ENCODE peak calls at places on chromosomes 7 and 10, in eight cellular contexts. X is OCI-LY7, F is PC-3, L is HCT116, A is neural progenitor cell, R is GM23338, J is SK-N-SH, U is MM.1S. B is an unnamed sample.
A peak's percentile ranks its signal among the peaks of the same experiment; 100 is the strongest.

GRCh38 chr10:14093735-14094484 is 236.8 kb downstream of the FRMD4A start:
- DNase-seq in L (no peak), J (peak; percentile 52), X (no peak), F (peak; percentile 43), A (peak; percentile 68), R (peak; percentile 84), U (no peak), B (peak; percentile 30)

GRCh38 chr10:69864321-69864720 is 62.6 kb downstream of the COL13A1 start:
- DNase-seq in F (peak; percentile 100), U (no peak), X (no peak), J (no peak), L (peak; percentile 66), R (no peak), A (no peak), B (no peak)

GRCh38 chr10:125043824-125044658 is 102.1 kb downstream of the ZRANB1 start:
- DNase-seq in X (no peak), R (no peak), A (no peak), L (no peak), F (no peak), J (no peak), U (no peak), B (no peak)

GRCh38 chr10:76086571-76087260 is 655.3 kb downstream of the LRMDA start:
- DNase-seq in R (peak; percentile 72), U (no peak), L (no peak), F (peak; percentile 98), A (peak; percentile 28), X (no peak), J (peak; percentile 19), B (peak; percentile 71)

GRCh38 chr7:82413237-82413636 is 30.3 kb downstream of the CACNA2D1 start:
- DNase-seq in X (no peak), F (no peak), L (no peak), J (no peak), U (no peak), A (no peak), R (peak; percentile 21), B (no peak)

GRCh38 chr7:35647171-35647574 is 47.8 kb downstream of the HERPUD2 start:
- DNase-seq in R (peak; percentile 57), X (no peak), A (peak; percentile 74), J (peak; percentile 51), U (peak; percentile 19), F (no peak), L (no peak), B (peak; percentile 66)

GRCh38 chr10:125591846-125592245 is 91.1 kb downstream of the TEX36 start:
- DNase-seq in J (no peak), X (no peak), U (no peak), F (no peak), R (no peak), A (no peak), L (no peak), B (no peak)

GRCh38 chr10:78025685-78026364 is 3.5 kb downstream of the POLR3A start:
- DNase-seq in R (no peak), U (no peak), X (no peak), A (no peak), L (no peak), F (peak; percentile 100), J (no peak), B (no peak)

GRCh38 chr7:112188257-112188656 is 17.9 kb downstream of the DOCK4 start:
- DNase-seq in J (no peak), A (no peak), U (peak; percentile 67), F (no peak), R (no peak), X (no peak), L (no peak), B (no peak)

GRCh38 chr10:29554660-29555059 is 80.1 kb downstream of the SVIL start:
- DNase-seq in A (peak; percentile 33), F (peak; percentile 17), X (no peak), R (peak; percentile 49), J (no peak), U (no peak), L (no peak), B (no peak)

GRCh38 chr7:45033261-45033930 is 33.4 kb downstream of the CCM2 start:
- DNase-seq in J (peak; percentile 34), U (no peak), L (no peak), A (no peak), F (peak; percentile 10), X (no peak), R (no peak), B (no peak)

GRCh38 chr7:26735976-26736600 is 128.3 kb downstream of the SKAP2 start:
- DNase-seq in F (no peak), A (no peak), R (peak; percentile 61), X (no peak), L (no peak), U (no peak), J (no peak), B (no peak)

GRCh38 chr10:58351616-58352578 is 17.1 kb downstream of the UBE2D1 start:
- DNase-seq in R (no peak), J (no peak), A (no peak), U (no peak), X (no peak), L (no peak), F (peak; percentile 2), B (no peak)

GRCh38 chr10:97028126-97028831 is 157.5 kb downstream of the SLIT1 start:
- DNase-seq in R (no peak), U (no peak), X (no peak), J (no peak), F (peak; percentile 59), A (no peak), L (no peak), B (no peak)

GRCh38 chr7:51045319-51046102 is 262.8 kb upstream of the GRB10 start:
- DNase-seq in X (no peak), F (peak; percentile 97), U (no peak), L (peak; percentile 63), R (no peak), A (no peak), J (no peak), B (peak; percentile 62)

GRCh38 chr7:77439572-77439971 is 23.4 kb upstream of the GSAP start:
- DNase-seq in X (no peak), R (peak; percentile 20), U (no peak), A (peak; percentile 23), L (no peak), F (peak; percentile 65), J (peak; percentile 30), B (peak; percentile 40)
- TF ChIP-seq CTCF in X (no peak), R (peak; percentile 28), U (no peak), A (peak; percentile 19), L (peak; percentile 34), F (peak; percentile 70), J (peak; percentile 30), B (peak; percentile 37)

DNA sequence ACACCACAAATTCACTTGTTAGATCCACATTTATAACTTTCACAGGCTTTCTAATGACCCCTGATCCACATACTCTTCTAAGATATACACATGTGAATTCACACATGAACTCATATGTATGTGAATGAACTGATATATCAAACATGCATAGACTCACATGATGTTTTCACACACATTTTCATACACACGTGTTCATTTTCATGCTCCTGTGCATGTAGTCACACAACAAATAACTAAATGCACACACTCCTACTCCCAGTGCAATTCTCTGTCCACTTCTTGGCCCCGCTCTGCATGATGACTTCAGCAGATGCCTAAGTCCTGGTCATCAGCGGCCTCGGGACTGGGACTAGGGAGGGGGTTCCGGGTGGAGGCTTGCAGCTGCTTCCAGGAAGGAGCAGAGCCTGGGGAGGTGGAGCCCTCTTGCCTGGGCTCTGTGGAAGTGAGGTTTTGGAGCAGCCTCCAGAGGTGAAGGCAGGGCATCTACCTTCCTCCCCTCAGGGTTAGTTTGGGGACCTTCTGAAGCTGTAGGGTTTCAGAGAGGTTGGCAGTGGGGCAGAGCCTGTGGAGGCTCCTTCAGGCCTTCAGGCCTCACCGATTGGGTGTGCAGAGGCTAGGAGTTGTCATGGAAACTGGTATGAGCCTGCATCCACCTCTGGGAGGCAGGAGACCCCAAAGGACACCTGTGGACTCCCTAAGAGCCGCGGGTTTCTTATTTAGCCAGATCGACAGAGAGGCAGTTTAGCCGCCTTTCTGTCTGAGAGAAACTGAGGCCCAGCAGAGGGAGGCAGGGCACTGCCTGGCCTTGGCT is 1.8 kb downstream of the LZTS2 start:
- DNase-seq in F (peak; percentile 54), U (peak; percentile 3), X (no peak), R (no peak), J (peak; percentile 68), L (no peak), A (peak; percentile 39), B (peak; percentile 86)
- TF ChIP-seq EZH2phosphoT487 in F (no peak), U (no peak), X (no peak), R (no peak), J (no peak), L (no peak), A (no peak), B (no peak)

GRCh38 chr7:24477376-24477775 is 95.9 kb upstream of the PALS2 start:
- DNase-seq in U (no peak), J (no peak), R (no peak), X (no peak), A (no peak), L (no peak), F (no peak), B (no peak)

GRCh38 chr7:24476227-24476626 is 97.0 kb upstream of the PALS2 start:
- DNase-seq in U (no peak), J (no peak), F (no peak), A (no peak), X (no peak), R (no peak), L (no peak), B (no peak)

GRCh38 chr7:24472093-24472492 is 101.2 kb upstream of the PALS2 start:
- DNase-seq in A (no peak), X (no peak), F (peak; percentile 44), U (no peak), R (no peak), L (no peak), J (no peak), B (no peak)

GRCh38 chr7:24477807-24478655 is 95.2 kb upstream of the PALS2 start:
- DNase-seq in J (no peak), X (no peak), U (no peak), L (no peak), F (peak; percentile 76), R (peak; percentile 85), A (peak; percentile 49), B (peak; percentile 66)

GRCh38 chr7:24475573-24475972 is 97.7 kb upstream of the PALS2 start:
- DNase-seq in L (no peak), R (peak; percentile 68), F (no peak), X (no peak), A (no peak), J (no peak), U (no peak), B (no peak)
- TF ChIP-seq CTCF in L (peak; percentile 8), R (peak; percentile 45), F (no peak), X (peak; percentile 16), A (no peak), J (no peak), U (no peak), B (no peak)

DNA sequence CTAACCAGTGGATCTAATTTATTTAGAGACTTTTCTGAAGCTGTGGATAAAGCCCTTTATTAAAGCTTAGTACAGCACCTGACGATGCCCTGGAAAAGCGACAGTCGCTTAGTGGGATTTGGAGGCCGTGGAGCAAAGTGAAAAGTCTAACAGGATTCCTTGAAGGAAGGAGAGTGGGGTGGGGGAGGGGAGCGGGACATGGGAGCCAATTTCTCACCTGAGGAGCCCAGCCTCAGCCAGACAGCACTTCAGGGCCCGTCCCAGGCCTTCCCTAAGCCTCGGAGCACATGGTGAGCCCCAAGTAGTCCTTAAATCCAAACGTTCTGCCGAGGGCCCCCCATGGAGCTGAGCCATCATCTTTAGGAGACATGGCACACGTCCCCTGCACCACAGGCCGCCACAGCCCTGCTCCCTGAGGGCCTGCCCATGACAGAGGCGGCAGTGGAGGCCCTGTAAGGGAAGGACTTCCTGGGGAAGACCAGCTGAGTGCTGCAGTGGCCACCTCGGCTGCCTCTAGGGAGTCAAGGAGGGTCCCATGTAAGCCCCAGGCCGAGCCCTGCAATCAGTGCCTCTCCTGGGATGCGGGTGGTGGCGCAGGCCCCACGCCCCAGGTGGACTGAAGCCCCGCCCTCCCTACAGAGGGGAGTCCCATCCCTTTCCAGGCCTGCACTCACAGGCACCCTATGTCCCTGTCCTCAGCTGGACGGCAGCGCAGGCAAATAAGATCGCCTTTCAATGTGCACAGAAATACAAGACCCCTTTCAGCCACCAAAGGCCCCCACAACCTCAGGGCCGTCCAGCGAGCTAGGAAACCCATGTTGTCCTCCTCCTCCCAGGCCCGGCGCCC is 187.0 kb downstream of the MAD1L1 start:
- DNase-seq in X (no peak), R (no peak), A (no peak), F (no peak), U (no peak), L (no peak), J (peak; percentile 24), B (no peak)
- TF ChIP-seq EZH2phosphoT487 in X (no peak), R (no peak), A (no peak), F (no peak), U (no peak), L (no peak), J (no peak), B (no peak)